ENCODE peak calls at places on chromosomes 5 and 9, in eight cellular contexts. W, H, V, N, Y, F, U and S are unnamed samples.

GRCh38 chr9:14314929-14315753 is 1.2 kb upstream of the NFIB start:
- DNase-seq in Y (peak), F (peak), N (peak), V (peak), U (no peak), H (peak), W (peak), S (peak)

GRCh38 chr9:87035868-87036267 is 88.6 kb upstream of the GAS1 start:
- DNase-seq in W (no peak), F (no peak), V (no peak), N (no peak), Y (no peak), H (peak), U (no peak), S (no peak)

GRCh38 chr9:87498046-87498815 is 564 bp downstream of the DAPK1 start:
- DNase-seq in F (peak), Y (peak), W (peak), N (peak), H (peak), V (peak), U (no peak), S (peak)

GRCh38 chr9:99300603-99301002 is 78.5 kb downstream of the SEC61B start:
- DNase-seq in Y (no peak), F (no peak), W (no peak), H (no peak), N (no peak), U (no peak), V (no peak), S (no peak)

GRCh38 chr5:61363715-61364114 is 31.7 kb downstream of the ZSWIM6 start:
- DNase-seq in Y (no peak), H (no peak), N (no peak), F (no peak), W (no peak), U (no peak), V (no peak), S (no peak)

GRCh38 chr5:80990527-80990926 is 30.4 kb downstream of the RASGRF2 start:
- DNase-seq in N (no peak), U (no peak), Y (no peak), H (no peak), V (no peak), W (no peak), F (no peak), S (no peak)

GRCh38 chr5:108238461-108238860 is 143.4 kb downstream of the FBXL17 start:
- DNase-seq in W (no peak), F (no peak), H (no peak), U (no peak), V (no peak), Y (no peak), N (no peak), S (no peak)

GRCh38 chr5:170097934-170098333 is 7.8 kb upstream of the FOXI1 start:
- DNase-seq in N (no peak), V (no peak), F (no peak), W (no peak), U (no peak), H (no peak), Y (no peak), S (no peak)

GRCh38 chr9:132631280-132631679 is 38.5 kb downstream of the DDX31 start:
- DNase-seq in U (no peak), V (no peak), W (no peak), H (peak), Y (peak), N (no peak), F (no peak), S (no peak)

GRCh38 chr5:113043491-113043931 is 66.9 kb downstream of the DCP2 start:
- DNase-seq in V (peak), H (peak), U (no peak), W (peak), Y (no peak), F (no peak), N (peak), S (peak)
- TF ChIP-seq CTCF in V (peak), H (peak), U (no peak), W (no peak), Y (no peak), F (no peak), N (peak), S (peak)

GRCh38 chr9:133641396-133641655 is 5.2 kb downstream of the DBH start:
- DNase-seq in Y (no peak), H (no peak), U (no peak), F (no peak), N (no peak), W (no peak), V (no peak), S (no peak)
- TF ChIP-seq CTCF in Y (no peak), H (no peak), U (no peak), F (no peak), N (no peak), W (no peak), V (no peak), S (no peak)

GRCh38 chr5:2782658-2783057 is 31.2 kb upstream of the IRX2 start:
- DNase-seq in F (no peak), H (no peak), N (no peak), U (no peak), Y (no peak), V (no peak), W (no peak), S (no peak)

GRCh38 chr5:2780421-2781171 is 29.1 kb upstream of the IRX2 start:
- DNase-seq in V (no peak), H (no peak), F (peak), U (no peak), N (no peak), W (no peak), Y (no peak), S (no peak)

GRCh38 chr5:2779459-2779858 is 28.0 kb upstream of the IRX2 start:
- DNase-seq in F (no peak), N (no peak), U (no peak), Y (no peak), W (no peak), H (no peak), V (no peak), S (no peak)

DNA sequence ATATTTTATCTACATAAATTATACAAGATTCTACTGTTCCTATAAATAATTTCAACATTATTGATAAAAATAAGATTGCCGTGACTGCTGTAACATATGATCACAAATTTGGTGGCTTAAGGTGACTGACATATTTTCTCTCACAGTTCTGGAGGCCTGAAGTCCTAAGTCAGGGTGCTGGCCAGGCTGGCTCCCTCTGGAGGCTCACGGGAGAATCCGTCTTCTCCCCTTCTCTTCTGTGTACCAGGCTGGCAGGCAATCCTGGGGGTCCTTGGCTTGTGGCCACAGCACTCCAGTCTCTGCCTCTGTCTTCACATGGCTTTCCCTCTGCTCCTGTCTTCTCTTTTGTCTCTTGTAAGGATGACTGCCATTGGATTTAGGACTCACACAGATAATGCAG is 31.7 kb upstream of the IRX2 start:
- DNase-seq in Y (no peak), H (peak), F (no peak), W (no peak), V (no peak), U (no peak), N (no peak), S (no peak)
- TF ChIP-seq CTCF in Y (no peak), H (peak), F (no peak), W (no peak), V (no peak), U (no peak), N (no peak), S (no peak)

GRCh38 chr5:172864747-172865146 is 30.7 kb downstream of the ERGIC1 start:
- DNase-seq in Y (peak), N (no peak), U (no peak), V (no peak), F (no peak), W (no peak), H (peak), S (no peak)
- TF ChIP-seq CTCF in Y (no peak), N (no peak), U (no peak), V (no peak), F (no peak), W (no peak), H (no peak), S (no peak)

DNA sequence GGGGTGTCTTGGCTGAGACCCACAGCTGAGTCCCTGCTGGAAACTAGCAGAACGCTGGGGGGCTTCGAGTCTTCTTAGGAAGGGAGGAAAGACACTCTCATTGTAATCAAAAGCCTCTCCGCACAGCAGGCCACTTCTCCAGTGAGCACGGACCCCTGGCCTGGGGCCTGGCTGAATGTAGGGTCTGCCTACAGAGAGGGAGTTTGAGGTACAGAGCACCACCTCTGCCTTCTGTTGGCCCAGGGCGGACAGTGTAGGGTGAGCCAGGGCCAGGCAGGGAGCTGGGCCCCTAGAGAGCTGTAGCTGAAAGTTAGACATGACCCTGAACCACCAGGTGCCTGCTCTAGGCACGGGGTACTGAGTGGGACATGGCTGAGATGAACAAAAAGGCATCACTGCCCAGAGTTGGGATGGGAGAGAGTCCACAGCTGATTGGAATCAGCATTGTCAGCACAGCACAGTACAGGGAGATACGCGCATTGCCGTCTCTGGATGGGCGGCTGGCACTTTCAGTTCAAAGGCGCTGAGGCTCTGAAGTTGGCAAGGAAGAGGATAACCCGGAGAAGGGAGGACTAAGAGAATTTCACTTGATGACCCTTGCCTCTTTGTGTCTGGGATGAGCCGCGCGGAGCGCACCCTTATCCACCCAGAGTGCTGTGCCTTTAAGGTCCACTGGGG is 363 bp upstream of the SLC25A48 start:
- DNase-seq in U (no peak), F (no peak), H (peak), V (no peak), N (no peak), W (no peak), Y (peak), S (peak)
- TF ChIP-seq CTCF in U (peak), F (peak), H (peak), V (no peak), N (peak), W (no peak), Y (peak), S (no peak)

GRCh38 chr9:19232830-19233194 is 2.3 kb downstream of the DENND4C start:
- DNase-seq in W (no peak), V (no peak), H (peak), F (no peak), U (no peak), Y (peak), N (no peak), S (no peak)

GRCh38 chr9:19231126-19232035 is 888 bp downstream of the DENND4C start:
- DNase-seq in V (peak), F (peak), H (no peak), U (no peak), N (no peak), Y (peak), W (no peak), S (no peak)

GRCh38 chr9:19229725-19230355 is 653 bp upstream of the DENND4C start:
- DNase-seq in Y (peak), N (peak), U (peak), V (peak), H (no peak), W (peak), F (no peak), S (peak)

GRCh38 chr9:19232117-19232829 is 1.8 kb downstream of the DENND4C start:
- DNase-seq in H (no peak), U (no peak), V (no peak), F (no peak), Y (peak), N (no peak), W (no peak), S (no peak)

DNA sequence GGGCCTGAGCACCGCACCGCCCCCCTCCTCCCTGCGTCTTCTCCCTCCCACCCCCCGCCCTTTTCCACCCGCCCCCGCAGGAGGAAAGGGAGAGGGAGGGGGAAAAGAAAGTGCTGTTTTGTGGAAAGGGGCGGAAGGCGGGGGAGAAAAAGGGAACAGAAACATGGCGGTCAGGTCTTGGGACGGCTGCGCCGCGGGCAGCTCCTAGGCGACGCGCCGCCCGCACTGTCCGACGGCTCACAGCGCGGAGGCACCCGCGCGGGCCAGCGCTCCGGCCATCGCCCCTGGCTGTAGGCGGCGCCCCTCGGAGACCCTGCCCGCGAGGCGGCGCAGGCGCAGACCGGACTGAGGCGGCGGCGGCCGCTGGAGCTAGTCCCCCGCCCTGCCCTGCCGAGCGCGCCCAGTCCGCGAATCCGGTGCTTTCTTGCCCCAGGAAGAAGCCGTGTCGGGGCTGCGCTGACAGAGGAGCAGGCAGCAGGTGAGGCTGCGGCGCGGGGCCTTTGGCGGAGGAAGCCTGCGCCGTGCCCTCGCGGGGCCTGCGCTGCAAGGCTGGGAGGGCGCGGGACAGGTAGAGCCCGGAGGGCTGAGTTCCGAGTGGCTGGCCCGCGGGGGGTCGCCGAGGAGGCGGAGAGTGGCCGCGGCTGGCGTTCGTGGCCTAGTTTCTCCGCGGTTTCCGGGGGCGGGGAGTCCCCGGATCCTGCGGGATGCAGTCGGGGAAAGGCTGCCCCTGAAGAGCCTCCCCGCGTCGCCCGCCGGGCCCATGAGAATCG is at the start of gene DENND4C:
- DNase-seq in U (peak), H (peak), Y (peak), V (peak), F (peak), N (peak), W (peak), S (peak)
- TF ChIP-seq CTCF in U (no peak), H (no peak), Y (no peak), V (peak), F (no peak), N (no peak), W (no peak), S (peak)

GRCh38 chr5:11334404-11334803 is 569.8 kb downstream of the CTNND2 start:
- DNase-seq in F (no peak), N (no peak), Y (no peak), H (no peak), W (no peak), U (no peak), V (no peak), S (no peak)
- TF ChIP-seq CTCF in F (no peak), N (no peak), Y (no peak), H (no peak), W (no peak), U (no peak), V (no peak), S (no peak)

GRCh38 chr5:140174472-140175366 is at the start of gene CYSTM1:
- DNase-seq in F (peak), N (peak), V (peak), U (peak), Y (peak), H (peak), W (peak), S (peak)

GRCh38 chr5:140178082-140178410 is 3.1 kb downstream of the CYSTM1 start:
- DNase-seq in F (peak), H (no peak), V (no peak), W (no peak), N (no peak), U (no peak), Y (no peak), S (no peak)

GRCh38 chr5:140176028-140176382 is 1.0 kb downstream of the CYSTM1 start:
- DNase-seq in H (no peak), Y (no peak), U (no peak), W (no peak), N (no peak), V (no peak), F (no peak), S (no peak)

GRCh38 chr5:140174014-140174413 is 974 bp upstream of the CYSTM1 start:
- DNase-seq in Y (no peak), V (no peak), F (no peak), N (no peak), W (no peak), H (no peak), U (no peak), S (no peak)

GRCh38 chr5:140175367-140176027 is 509 bp downstream of the CYSTM1 start:
- DNase-seq in V (peak), N (peak), U (no peak), Y (peak), W (peak), F (peak), H (peak), S (peak)
- TF ChIP-seq CTCF in V (peak), N (peak), U (peak), Y (peak), W (no peak), F (no peak), H (peak), S (peak)